ENCODE peak calls at places on chromosomes 16 and 17, in six cellular contexts. One of them, this sample, is unnamed.

GRCh38 chr17:79339311-79339710 is 264.7 kb downstream of the ENGASE start:
- DNase-seq in HTR-8/SVneo: no peak
- DNase-seq in iris pigment epithelial cell: no peak
- DNase-seq in DMS153: no peak
- DNase-seq in activated CD4-positive, CD25-positive, alpha-beta regulatory T cell: no peak
- DNase-seq in adipocyte: no peak
- DNase-seq in this sample: no peak

GRCh38 chr17:45414997-45415881 is 17.4 kb downstream of the ARHGAP27 start:
- DNase-seq in DMS153: no peak
- DNase-seq in activated CD4-positive, CD25-positive, alpha-beta regulatory T cell: no peak
- DNase-seq in adipocyte: no peak
- DNase-seq in HTR-8/SVneo: no peak
- DNase-seq in iris pigment epithelial cell: no peak
- DNase-seq in this sample: no peak

GRCh38 chr16:89145406-89146161 is 26.0 kb upstream of the CDH15 start:
- DNase-seq in activated CD4-positive, CD25-positive, alpha-beta regulatory T cell: no peak
- DNase-seq in HTR-8/SVneo: no peak
- DNase-seq in iris pigment epithelial cell: no peak
- DNase-seq in adipocyte: no peak
- DNase-seq in DMS153: no peak
- DNase-seq in this sample: no peak

GRCh38 chr17:205176-205538 is 23.7 kb upstream of the DOC2B start:
- DNase-seq in activated CD4-positive, CD25-positive, alpha-beta regulatory T cell: no peak
- DNase-seq in adipocyte: no peak
- DNase-seq in iris pigment epithelial cell: no peak
- DNase-seq in DMS153: no peak
- DNase-seq in HTR-8/SVneo: no peak
- DNase-seq in this sample: no peak

GRCh38 chr16:27600386-27600785 is 50.4 kb downstream of the KATNIP start:
- DNase-seq in HTR-8/SVneo: no peak
- DNase-seq in iris pigment epithelial cell: no peak
- DNase-seq in adipocyte: no peak
- DNase-seq in activated CD4-positive, CD25-positive, alpha-beta regulatory T cell: no peak
- DNase-seq in DMS153: no peak
- DNase-seq in this sample: no peak

GRCh38 chr16:79966226-79966625 is 365.7 kb upstream of the MAF start:
- DNase-seq in HTR-8/SVneo: no peak
- DNase-seq in activated CD4-positive, CD25-positive, alpha-beta regulatory T cell: no peak
- DNase-seq in DMS153: no peak
- DNase-seq in iris pigment epithelial cell: no peak
- DNase-seq in adipocyte: no peak
- DNase-seq in this sample: no peak

GRCh38 chr17:73738751-73739575 is 94.7 kb upstream of the SDK2 start:
- DNase-seq in activated CD4-positive, CD25-positive, alpha-beta regulatory T cell: no peak
- DNase-seq in HTR-8/SVneo: no peak
- DNase-seq in adipocyte: no peak
- DNase-seq in iris pigment epithelial cell: no peak
- DNase-seq in DMS153: no peak
- DNase-seq in this sample: no peak

GRCh38 chr17:58121925-58122324 is 26.3 kb upstream of the OR4D1 start:
- DNase-seq in DMS153: no peak
- DNase-seq in activated CD4-positive, CD25-positive, alpha-beta regulatory T cell: no peak
- DNase-seq in iris pigment epithelial cell: peak; percentile 35
- DNase-seq in adipocyte: peak; percentile 14
- DNase-seq in HTR-8/SVneo: peak; percentile 63
- DNase-seq in this sample: no peak

GRCh38 chr17:78624461-78625216 is 47.4 kb upstream of the DNAH17 start:
- DNase-seq in DMS153: no peak
- DNase-seq in HTR-8/SVneo: no peak
- DNase-seq in iris pigment epithelial cell: no peak
- DNase-seq in adipocyte: no peak
- DNase-seq in activated CD4-positive, CD25-positive, alpha-beta regulatory T cell: no peak
- DNase-seq in this sample: no peak

GRCh38 chr16:29742683-29743275 is 3.0 kb downstream of the C16orf54 start:
- DNase-seq in activated CD4-positive, CD25-positive, alpha-beta regulatory T cell: no peak
- DNase-seq in iris pigment epithelial cell: no peak
- DNase-seq in DMS153: no peak
- DNase-seq in HTR-8/SVneo: no peak
- DNase-seq in adipocyte: no peak
- DNase-seq in this sample: no peak

GRCh38 chr17:30278032-30278431 is 13.7 kb downstream of the BLMH start:
- DNase-seq in adipocyte: peak; percentile 57
- DNase-seq in HTR-8/SVneo: peak; percentile 36
- DNase-seq in DMS153: no peak
- DNase-seq in activated CD4-positive, CD25-positive, alpha-beta regulatory T cell: no peak
- DNase-seq in iris pigment epithelial cell: peak; percentile 63
- DNase-seq in this sample: no peak

GRCh38 chr16:21211486-21211885 is at the start of gene ZP2:
- DNase-seq in iris pigment epithelial cell: no peak
- DNase-seq in HTR-8/SVneo: no peak
- DNase-seq in adipocyte: no peak
- DNase-seq in activated CD4-positive, CD25-positive, alpha-beta regulatory T cell: no peak
- DNase-seq in DMS153: no peak
- DNase-seq in this sample: no peak

GRCh38 chr16:24610421-24610765 is 71.0 kb downstream of the RBBP6 start:
- DNase-seq in activated CD4-positive, CD25-positive, alpha-beta regulatory T cell: no peak
- DNase-seq in DMS153: peak; percentile 42
- DNase-seq in HTR-8/SVneo: no peak
- DNase-seq in iris pigment epithelial cell: peak; percentile 45
- DNase-seq in adipocyte: no peak
- DNase-seq in this sample: peak; percentile 11

GRCh38 chr17:1714980-1715802 is 5.0 kb upstream of the TLCD2 start:
- DNase-seq in HTR-8/SVneo: peak; percentile 77
- DNase-seq in activated CD4-positive, CD25-positive, alpha-beta regulatory T cell: no peak
- DNase-seq in DMS153: no peak
- DNase-seq in adipocyte: peak; percentile 96
- DNase-seq in iris pigment epithelial cell: peak; percentile 91
- DNase-seq in this sample: no peak

GRCh38 chr17:68953340-68953997 is 1.7 kb downstream of the ABCA8 start:
- DNase-seq in adipocyte: no peak
- DNase-seq in HTR-8/SVneo: no peak
- DNase-seq in activated CD4-positive, CD25-positive, alpha-beta regulatory T cell: no peak
- DNase-seq in DMS153: no peak
- DNase-seq in iris pigment epithelial cell: no peak
- DNase-seq in this sample: no peak

GRCh38 chr17:28727727-28728363 is 743 bp upstream of the NEK8 start:
- DNase-seq in DMS153: peak; percentile 77
- DNase-seq in adipocyte: peak; percentile 75
- DNase-seq in iris pigment epithelial cell: peak; percentile 51
- DNase-seq in HTR-8/SVneo: no peak
- DNase-seq in activated CD4-positive, CD25-positive, alpha-beta regulatory T cell: peak; percentile 71
- DNase-seq in this sample: no peak

GRCh38 chr16:30609002-30609927 is 924 bp downstream of the ZNF689 start:
- DNase-seq in iris pigment epithelial cell: peak; percentile 36
- DNase-seq in activated CD4-positive, CD25-positive, alpha-beta regulatory T cell: no peak
- DNase-seq in adipocyte: no peak
- DNase-seq in DMS153: no peak
- DNase-seq in HTR-8/SVneo: peak; percentile 37
- DNase-seq in this sample: peak; percentile 25

GRCh38 chr17:83196973-83197880 is 117.8 kb downstream of the METRNL start:
- DNase-seq in HTR-8/SVneo: no peak
- DNase-seq in adipocyte: peak; percentile 84
- DNase-seq in iris pigment epithelial cell: no peak
- DNase-seq in activated CD4-positive, CD25-positive, alpha-beta regulatory T cell: no peak
- DNase-seq in DMS153: no peak
- DNase-seq in this sample: no peak

GRCh38 chr16:10362077-10362863 is 23.6 kb upstream of the ATF7IP2 start:
- DNase-seq in adipocyte: no peak
- DNase-seq in iris pigment epithelial cell: no peak
- DNase-seq in HTR-8/SVneo: no peak
- DNase-seq in DMS153: no peak
- DNase-seq in activated CD4-positive, CD25-positive, alpha-beta regulatory T cell: no peak
- DNase-seq in this sample: no peak

GRCh38 chr16:82220541-82220940 is 50.5 kb upstream of the MPHOSPH6 start:
- DNase-seq in HTR-8/SVneo: no peak
- DNase-seq in DMS153: no peak
- DNase-seq in activated CD4-positive, CD25-positive, alpha-beta regulatory T cell: no peak
- DNase-seq in iris pigment epithelial cell: no peak
- DNase-seq in adipocyte: no peak
- DNase-seq in this sample: no peak

GRCh38 chr16:6573577-6573976 is 759.1 kb upstream of the RBFOX1 start:
- DNase-seq in HTR-8/SVneo: no peak
- DNase-seq in adipocyte: no peak
- DNase-seq in iris pigment epithelial cell: no peak
- DNase-seq in activated CD4-positive, CD25-positive, alpha-beta regulatory T cell: no peak
- DNase-seq in DMS153: peak; percentile 81
- DNase-seq in this sample: peak; percentile 55

GRCh38 chr17:18324140-18325049 is 9.3 kb downstream of the SMCR8 start:
- DNase-seq in activated CD4-positive, CD25-positive, alpha-beta regulatory T cell: no peak
- DNase-seq in adipocyte: no peak
- DNase-seq in iris pigment epithelial cell: no peak
- DNase-seq in HTR-8/SVneo: no peak
- DNase-seq in DMS153: no peak
- DNase-seq in this sample: no peak

GRCh38 chr17:35653619-35654361 is 66.7 kb downstream of the AP2B1 start:
- DNase-seq in iris pigment epithelial cell: no peak
- DNase-seq in DMS153: no peak
- DNase-seq in adipocyte: no peak
- DNase-seq in HTR-8/SVneo: no peak
- DNase-seq in activated CD4-positive, CD25-positive, alpha-beta regulatory T cell: no peak
- DNase-seq in this sample: no peak

GRCh38 chr16:27491894-27492587 is 57.7 kb downstream of the GTF3C1 start:
- DNase-seq in DMS153: no peak
- DNase-seq in iris pigment epithelial cell: no peak
- DNase-seq in activated CD4-positive, CD25-positive, alpha-beta regulatory T cell: no peak
- DNase-seq in HTR-8/SVneo: no peak
- DNase-seq in adipocyte: no peak
- DNase-seq in this sample: no peak

GRCh38 chr17:73064084-73064938 is 28.2 kb downstream of the SLC39A11 start:
- DNase-seq in HTR-8/SVneo: no peak
- DNase-seq in adipocyte: no peak
- DNase-seq in DMS153: no peak
- DNase-seq in activated CD4-positive, CD25-positive, alpha-beta regulatory T cell: no peak
- DNase-seq in iris pigment epithelial cell: peak; percentile 28
- DNase-seq in this sample: peak; percentile 11